ENCODE peak calls at places on chromosomes 13 and 19, in five cellular contexts. J is HepG2, B is K562, X is HCT116, D is GM12878. R is an unnamed sample.

GRCh38 chr13:94267581-94267980 is 211.9 kb downstream of the DCT start:
- DNase-seq in J (no peak), B (no peak), X (no peak), D (no peak), R (no peak)

GRCh38 chr13:21670006-21670882 is 629 bp upstream of the FGF9 start:
- DNase-seq in J (no peak), B (peak; percentile 53), X (no peak), D (no peak), R (no peak)

GRCh38 chr13:51396352-51396751 is 56.5 kb downstream of the INTS6 start:
- DNase-seq in J (no peak), B (no peak), X (no peak), D (no peak), R (no peak)

GRCh38 chr19:13428352-13428751 is 77.9 kb downstream of the CACNA1A start:
- DNase-seq in J (no peak), B (peak; percentile 44), X (peak; percentile 28), D (no peak), R (peak; percentile 54)

GRCh38 chr19:16496613-16496983 is 404 bp downstream of the C19orf44 start:
- DNase-seq in J (no peak), B (no peak), X (no peak), D (no peak), R (no peak)

GRCh38 chr13:26497991-26498423 is 59.5 kb upstream of the WASF3 start:
- DNase-seq in J (no peak), B (no peak), X (no peak), D (no peak), R (no peak)

GRCh38 chr19:29115181-29115580 is 97.8 kb downstream of the UQCRFS1 start:
- DNase-seq in J (no peak), B (no peak), X (no peak), D (no peak), R (no peak)

GRCh38 chr13:52686381-52686780 is 33.7 kb downstream of the SUGT1 start:
- DNase-seq in J (no peak), B (no peak), X (no peak), D (no peak), R (no peak)

GRCh38 chr19:44749994-44750393 is 1.5 kb downstream of the BCL3 start:
- DNase-seq in J (no peak), B (no peak), X (no peak), D (no peak), R (no peak)

GRCh38 chr19:53010494-53010893 is 3.2 kb upstream of the ERVV-1 start:
- DNase-seq in J (no peak), B (no peak), X (no peak), D (no peak), R (no peak)

GRCh38 chr19:21474671-21475181 is 30.7 kb upstream of the ZNF429 start:
- DNase-seq in J (no peak), B (no peak), X (no peak), D (no peak), R (no peak)

GRCh38 chr19:48737360-48737998 is 2.9 kb downstream of the RASIP1 start:
- DNase-seq in J (no peak), B (peak; percentile 90), X (no peak), D (no peak), R (no peak)

GRCh38 chr19:19655051-19655594 is 8.4 kb downstream of the ATP13A1 start:
- DNase-seq in J (no peak), B (no peak), X (no peak), D (no peak), R (no peak)

GRCh38 chr13:51328488-51328887 is 11.0 kb upstream of the SERPINE3 start:
- DNase-seq in J (no peak), B (no peak), X (no peak), D (no peak), R (peak; percentile 77)

GRCh38 chr13:29948246-29948645 is 97.8 kb upstream of the UBL3 start:
- DNase-seq in J (no peak), B (no peak), X (no peak), D (no peak), R (no peak)

GRCh38 chr13:22103046-22103445 is 432.2 kb downstream of the FGF9 start:
- DNase-seq in J (no peak), B (no peak), X (no peak), D (no peak), R (no peak)

GRCh38 chr19:38551450-38551813 is 66.3 kb downstream of the MAP4K1 start:
- DNase-seq in J (no peak), B (no peak), X (no peak), D (peak; percentile 52), R (no peak)

GRCh38 chr13:94632227-94632980 is 30.7 kb downstream of the GPR180 start:
- DNase-seq in J (no peak), B (no peak), X (no peak), D (no peak), R (no peak)

GRCh38 chr13:80527400-80527799 is 186.5 kb upstream of the SPRY2 start:
- DNase-seq in J (no peak), B (peak; percentile 24), X (no peak), D (no peak), R (no peak)

GRCh38 chr19:15525291-15525690 is 17.0 kb downstream of the CYP4F22 start:
- DNase-seq in J (no peak), B (no peak), X (no peak), D (no peak), R (no peak)

GRCh38 chr19:7226749-7227148 is 67.5 kb downstream of the INSR start:
- DNase-seq in J (no peak), B (no peak), X (no peak), D (no peak), R (no peak)

GRCh38 chr19:7230826-7231225 is 63.4 kb downstream of the INSR start:
- DNase-seq in J (no peak), B (no peak), X (no peak), D (no peak), R (no peak)

GRCh38 chr19:7229735-7230134 is 64.5 kb downstream of the INSR start:
- DNase-seq in J (no peak), B (no peak), X (no peak), D (no peak), R (no peak)

GRCh38 chr19:7227735-7228134 is 66.5 kb downstream of the INSR start:
- DNase-seq in J (no peak), B (no peak), X (no peak), D (no peak), R (no peak)

DNA sequence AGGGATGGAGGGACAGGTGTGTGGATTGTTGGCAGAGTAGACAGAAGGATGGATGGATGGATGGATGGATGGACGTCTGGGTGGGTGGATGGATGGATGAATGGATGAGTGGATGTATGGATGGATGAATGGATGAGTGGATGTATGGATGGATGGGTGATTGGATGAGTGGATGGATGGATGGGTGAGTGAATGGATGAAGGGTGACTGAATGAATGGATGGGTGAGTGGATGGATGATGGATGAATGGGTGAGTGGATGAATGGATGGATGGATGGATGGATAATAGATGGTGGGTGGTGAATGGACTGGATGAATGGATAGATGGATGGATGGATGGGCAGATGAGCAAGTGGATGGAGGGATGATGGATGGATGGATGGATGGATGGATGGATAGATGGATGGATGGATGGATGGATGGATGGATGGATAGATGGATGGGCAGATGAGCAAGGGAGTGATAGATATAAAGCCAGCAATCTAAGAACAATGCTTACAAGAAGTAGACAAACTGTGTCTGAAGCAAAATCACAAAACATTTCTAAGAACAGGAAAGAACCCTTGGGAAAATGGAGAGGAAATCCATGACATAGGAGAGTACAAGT is 65.2 kb downstream of the INSR start:
- DNase-seq in J (no peak), B (no peak), X (no peak), D (no peak), R (no peak)
- TF ChIP-seq SRF in J (no peak), B (no peak), X (no peak), D (no peak), R (no peak)

DNA sequence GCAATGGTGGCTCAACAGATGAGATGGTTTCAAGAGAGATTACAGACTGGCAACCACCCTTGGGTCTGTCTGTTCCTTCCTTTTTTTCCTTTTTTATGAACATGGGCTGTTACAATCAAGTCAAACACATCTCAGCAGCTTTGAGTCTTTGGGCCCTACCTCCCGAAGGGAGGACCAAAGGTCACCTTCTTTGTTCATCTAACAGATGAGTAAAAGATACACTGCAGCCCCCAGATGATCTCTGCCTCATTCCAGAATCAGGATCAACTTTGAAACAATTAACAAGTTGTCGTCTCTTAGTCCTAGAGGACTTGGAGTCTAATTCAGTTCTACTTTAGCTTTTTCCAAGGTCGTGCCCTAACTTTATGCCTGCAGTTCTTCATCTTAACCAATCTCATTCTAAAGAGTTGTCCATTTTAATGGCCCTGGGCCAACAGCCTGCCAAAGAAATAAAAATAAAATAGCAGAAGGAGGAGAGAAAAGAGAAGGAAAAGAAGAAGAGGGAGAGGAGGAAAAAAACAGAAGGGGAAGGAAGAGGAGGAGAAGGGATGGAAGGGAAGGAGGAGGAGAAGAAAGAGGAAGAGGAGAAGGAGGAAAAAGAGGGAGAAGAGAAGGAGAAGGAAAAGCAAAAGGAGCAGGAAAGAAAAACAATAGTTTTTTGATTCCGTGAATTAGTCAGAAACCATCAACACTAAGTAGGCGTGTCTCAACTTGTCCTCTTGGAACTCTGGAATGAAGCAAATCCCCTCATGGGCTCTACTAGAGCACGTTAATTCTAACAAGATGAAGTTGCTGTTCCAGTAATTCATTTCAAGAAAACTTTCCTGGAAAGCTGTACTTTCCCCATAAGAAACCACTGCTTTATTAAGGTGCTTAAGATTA is 281.2 kb downstream of the FOXO1 start:
- DNase-seq in J (peak; percentile 65), B (no peak), X (no peak), D (no peak), R (no peak)
- TF ChIP-seq POLR2AphosphoS5 in J (no peak), B (no peak), X (no peak), D (no peak), R (no peak)

DNA sequence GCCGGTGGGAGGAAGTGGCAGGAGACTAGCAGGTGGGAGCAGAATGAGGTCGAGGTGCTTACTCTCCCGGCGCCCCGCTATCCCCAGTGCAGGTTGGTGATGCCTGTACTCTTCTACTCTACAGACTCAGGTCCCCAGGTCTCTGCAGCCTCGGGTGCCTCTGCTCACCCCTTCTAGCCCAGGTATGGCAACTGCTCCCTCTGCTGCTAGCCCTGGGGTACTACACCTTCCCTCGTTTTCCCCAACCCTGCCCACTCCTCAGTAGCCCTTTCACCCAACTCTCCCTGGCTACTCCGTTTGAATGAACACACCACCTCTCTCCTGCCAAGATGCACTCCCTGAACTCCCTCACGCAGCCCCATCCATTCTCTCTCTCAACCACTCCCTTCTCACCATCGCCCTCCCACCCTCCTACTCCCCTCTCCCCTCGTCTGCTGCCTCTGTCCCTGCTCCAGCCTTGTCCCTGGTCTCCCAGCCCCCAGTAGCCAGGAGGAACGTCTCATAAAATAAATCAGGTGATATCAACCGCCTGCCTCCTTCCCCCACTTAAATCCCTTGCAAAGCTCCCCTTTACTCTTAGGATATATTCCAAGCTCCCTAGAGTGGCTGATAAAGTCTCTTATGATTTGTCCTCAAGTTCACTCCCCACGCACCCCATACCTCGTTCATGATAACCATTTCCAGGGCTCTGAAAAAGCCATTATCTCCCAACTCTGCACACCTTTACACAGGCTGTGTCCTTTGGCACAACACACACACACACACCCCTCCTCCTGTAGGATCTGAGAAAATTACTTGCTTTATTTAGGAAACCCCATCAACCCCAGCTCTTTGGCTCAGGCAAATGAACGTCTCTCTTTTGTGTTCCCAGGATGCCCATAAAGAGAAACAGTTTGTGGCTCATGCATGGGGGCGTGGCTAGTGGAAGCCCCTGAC is 8.2 kb upstream of the MEIS3 start:
- DNase-seq in J (peak; percentile 33), B (peak; percentile 80), X (peak; percentile 44), D (no peak), R (peak; percentile 78)
- TF ChIP-seq SRF in J (no peak), B (no peak), X (no peak), D (no peak), R (peak; percentile 2)

DNA sequence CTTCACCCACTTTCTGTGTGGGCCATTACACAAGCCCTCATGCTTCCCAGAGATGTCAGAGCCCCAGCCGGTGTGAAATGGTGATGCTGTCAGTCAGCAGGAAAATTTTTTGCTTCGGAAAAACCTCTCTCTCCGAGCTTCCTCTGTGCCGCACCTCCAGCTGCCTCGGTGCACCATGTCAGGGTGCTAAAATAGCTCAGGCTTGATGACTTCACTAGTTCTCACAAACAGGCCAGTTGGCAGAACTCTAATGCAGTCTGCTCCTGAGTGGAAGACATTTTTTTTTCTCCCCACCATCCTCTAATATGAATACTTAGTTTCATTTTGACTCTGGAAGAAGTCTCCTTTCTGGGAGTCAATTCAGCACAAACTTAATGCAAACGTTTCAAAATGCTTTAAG is 71.3 kb downstream of the KLF12 start:
- DNase-seq in J (no peak), B (no peak), X (no peak), D (peak; percentile 52), R (no peak)
- TF ChIP-seq POLR2AphosphoS5 in J (no peak), B (no peak), X (no peak), D (no peak), R (no peak)

R was measured in H1.